ENCODE peak calls at places on chromosomes 11 and 22, in four cellular contexts. G is uterus, A is colonic mucosa, V is GM23248. T is an unnamed sample.

GRCh38 chr11:1883342-1884122 is 8.2 kb downstream of the PRR33 start:
- DNase-seq in G (peak; percentile 14), A (no peak), V (no peak), T (no peak)

GRCh38 chr11:118084247-118084646 is 2.5 kb downstream of the SMIM35 start:
- DNase-seq in V (peak; percentile 47), A (peak; percentile 58), G (no peak), T (no peak)

GRCh38 chr11:117796456-117797428 is at the start of gene DSCAML1:
- DNase-seq in V (peak; percentile 16), A (no peak), G (no peak), T (peak; percentile 60)

GRCh38 chr11:68146010-68146540 is 24.9 kb upstream of the CHKA start:
- DNase-seq in A (peak; percentile 98), V (no peak), G (peak; percentile 78), T (peak; percentile 93)

GRCh38 chr22:44211256-44211945 is 30.7 kb downstream of the PARVG start:
- DNase-seq in A (no peak), V (peak; percentile 19), G (no peak), T (no peak)

GRCh38 chr11:110711776-110712642 is at the start of gene ARHGAP20:
- DNase-seq in A (peak; percentile 69), V (peak; percentile 87), G (peak; percentile 67), T (peak; percentile 88)

GRCh38 chr11:44681698-44682097 is 45.1 kb upstream of the TSPAN18 start:
- DNase-seq in A (no peak), G (no peak), V (peak; percentile 34), T (no peak)

GRCh38 chr11:120457996-120458395 is 53.6 kb upstream of the GRIK4 start:
- DNase-seq in V (peak; percentile 15), A (no peak), G (no peak), T (no peak)

GRCh38 chr11:44780940-44781631 is 54.3 kb downstream of the TSPAN18 start:
- DNase-seq in A (no peak), V (no peak), G (peak; percentile 24), T (peak; percentile 86)

GRCh38 chr22:45754822-45755221 is 83.2 kb downstream of the ATXN10 start:
- DNase-seq in A (no peak), V (no peak), G (no peak), T (peak; percentile 61)

GRCh38 chr11:66936326-66936725 is 21.9 kb downstream of the PC start:
- DNase-seq in V (peak; percentile 58), G (no peak), A (no peak), T (no peak)

GRCh38 chr22:44389926-44390925 is 77.5 kb upstream of the SHISAL1 start:
- DNase-seq in A (no peak), G (no peak), V (no peak), T (no peak)

GRCh38 chr11:95930948-95931347 is 7.0 kb upstream of the MTMR2 start:
- DNase-seq in G (no peak), A (no peak), V (no peak), T (no peak)

GRCh38 chr11:28836285-28837081 is 728.3 kb downstream of the METTL15 start:
- DNase-seq in G (no peak), A (no peak), V (peak; percentile 93), T (no peak)

GRCh38 chr11:123060265-123061000 is 1.5 kb downstream of the HSPA8 start:
- DNase-seq in A (no peak), G (no peak), V (no peak), T (no peak)

GRCh38 chr22:38269466-38269865 is 3.3 kb downstream of the TMEM184B start:
- DNase-seq in V (no peak), G (no peak), A (no peak), T (no peak)
- H3K27ac ChIP-seq in V (no peak overlapping the region), G (no peak overlapping the region), A (no peak overlapping the region), T (no peak overlapping the region)

DNA sequence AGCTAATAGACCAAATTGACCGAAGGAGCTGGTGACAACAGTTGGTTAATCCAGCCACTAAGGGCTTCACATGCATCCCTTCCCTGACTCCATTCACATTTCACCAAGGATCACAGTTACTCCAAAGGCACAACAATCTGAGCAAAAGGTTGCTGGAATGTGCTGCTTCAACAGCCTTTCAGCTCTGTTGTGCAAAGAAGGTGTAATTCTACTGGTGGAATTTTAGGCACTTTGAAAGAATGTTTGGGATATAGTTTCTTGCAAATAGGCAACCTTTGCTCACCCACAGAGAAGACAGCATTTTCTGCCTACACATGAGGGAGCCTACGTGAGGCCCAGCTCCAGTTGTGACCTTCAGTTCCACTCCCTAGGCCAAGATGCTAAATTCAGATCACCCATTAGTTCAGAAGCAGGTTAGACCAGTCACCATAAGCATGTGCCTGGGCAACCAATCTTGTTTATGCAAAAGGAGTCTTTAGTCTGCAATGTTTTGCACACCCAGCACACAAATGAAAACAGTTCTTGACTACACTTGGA is 21.6 kb upstream of the FCHSD2 start:
- DNase-seq in G (no peak), V (no peak), A (no peak), T (no peak)
- H3K4me1 ChIP-seq in G (no peaks in the 10 kb centered on the region), V (no peaks in the 10 kb centered on the region), A (no peaks in the 10 kb centered on the region), T (peaks cover 9% of the 10 kb centered on the region)

GRCh38 chr22:37222440-37222971 is 10.2 kb upstream of the SSTR3 start:
- DNase-seq in A (no peak), V (no peak), G (no peak), T (peak; percentile 27)

GRCh38 chr22:37226087-37226486 is 13.8 kb upstream of the SSTR3 start:
- DNase-seq in G (no peak), V (no peak), A (no peak), T (peak; percentile 35)

GRCh38 chr22:37225481-37225880 is 13.2 kb upstream of the SSTR3 start:
- DNase-seq in V (no peak), A (no peak), G (no peak), T (no peak)

GRCh38 chr22:37224757-37225420 is 12.6 kb upstream of the SSTR3 start:
- DNase-seq in G (no peak), V (no peak), A (no peak), T (no peak)

GRCh38 chr22:37223965-37224551 is 11.8 kb upstream of the SSTR3 start:
- DNase-seq in A (no peak), G (no peak), V (no peak), T (no peak)
- H3K4me3 ChIP-seq in A (no peak overlapping the region), G (no peak overlapping the region), V (no peak overlapping the region), T (no peak overlapping the region)

GRCh38 chr11:30983810-30984441 is 385.6 kb downstream of the DCDC1 start:
- DNase-seq in V (no peak), G (no peak), A (no peak), T (no peak)
- H3K27ac ChIP-seq in V (peak overlapping the region; percentile 61), G (no peak overlapping the region), A (no peak overlapping the region), T (no peak overlapping the region)

DNA sequence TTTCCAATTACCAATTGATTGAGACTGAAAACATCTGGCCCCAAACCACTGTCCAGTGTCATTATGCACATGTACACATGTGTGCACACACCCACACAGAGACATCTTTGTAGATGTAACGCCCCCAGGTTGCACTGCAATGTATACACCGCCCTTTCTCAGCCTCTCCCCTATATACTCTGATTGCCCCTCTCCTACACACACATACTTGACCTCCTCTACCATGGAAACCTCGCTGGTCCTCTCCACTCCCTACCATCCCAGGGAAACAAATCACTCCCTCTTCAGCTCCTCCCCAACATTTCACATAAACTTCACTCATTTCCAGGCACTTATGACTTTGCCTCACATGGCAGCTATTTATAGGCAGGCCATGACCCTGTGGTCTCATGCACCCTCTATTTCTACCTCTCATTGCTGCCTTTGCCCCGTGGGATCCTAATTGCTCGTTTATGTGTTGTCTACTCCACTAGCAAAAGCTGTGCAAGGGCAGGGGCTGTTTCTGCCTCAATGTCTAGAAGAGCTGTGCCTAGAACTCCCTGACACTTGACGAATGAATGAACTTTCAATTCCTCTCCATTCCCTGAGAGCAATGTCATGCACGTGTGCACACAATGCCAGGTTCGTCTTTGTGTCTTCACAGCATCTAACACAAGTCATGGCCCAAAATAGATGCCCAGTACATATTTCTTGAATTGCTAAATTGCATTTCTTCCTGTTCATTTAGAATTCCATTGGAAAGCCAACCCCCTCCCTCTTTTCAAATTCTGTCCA is 10.0 kb upstream of the TMA7B start:
- DNase-seq in V (no peak), G (no peak), A (no peak), T (no peak)
- H3K4me1 ChIP-seq in V (no peaks in the 10 kb centered on the region), G (no peaks in the 10 kb centered on the region), A (no peaks in the 10 kb centered on the region), T (no peaks in the 10 kb centered on the region)

GRCh38 chr11:64998690-64999431 is 2.1 kb upstream of the BATF2 start:
- DNase-seq in V (no peak), G (no peak), A (peak; percentile 90), T (no peak)

GRCh38 chr11:64998141-64998540 is 1.4 kb upstream of the BATF2 start:
- DNase-seq in A (peak; percentile 43), G (no peak), V (no peak), T (no peak)

GRCh38 chr11:64996327-64996709 is 453 bp downstream of the BATF2 start:
- DNase-seq in V (no peak), A (no peak), G (no peak), T (no peak)

GRCh38 chr11:64994318-64994717 is 2.5 kb downstream of the BATF2 start:
- DNase-seq in A (no peak), V (no peak), G (no peak), T (no peak)

GRCh38 chr11:64996710-64997380 is at the start of gene BATF2:
- DNase-seq in G (peak; percentile 51), A (peak; percentile 91), V (peak; percentile 78), T (peak; percentile 85)
- H3K4me3 ChIP-seq in G (peak within 1 kb of the TSS; percentile 9), A (peak within 1 kb of the TSS; percentile 49), V (peak within 1 kb of the TSS; percentile 55), T (peak within 1 kb of the TSS; percentile 45)

GRCh38 chr11:35007277-35007676 is 90.9 kb downstream of the PDHX start:
- DNase-seq in A (no peak), V (no peak), G (no peak), T (no peak)

GRCh38 chr11:35009941-35010337 is 93.5 kb downstream of the PDHX start:
- DNase-seq in G (no peak), V (no peak), A (no peak), T (no peak)

GRCh38 chr11:35010656-35011055 is 94.2 kb downstream of the PDHX start:
- DNase-seq in V (no peak), A (no peak), G (no peak), T (no peak)

GRCh38 chr11:35011389-35011788 is 95.0 kb downstream of the PDHX start:
- DNase-seq in G (no peak), V (peak; percentile 75), A (no peak), T (no peak)

GRCh38 chr11:35009191-35009940 is 92.9 kb downstream of the PDHX start:
- DNase-seq in G (peak; percentile 85), A (peak; percentile 66), V (peak; percentile 91), T (no peak)
- H3K27ac ChIP-seq in G (peak overlapping the region; percentile 71), A (peak overlapping the region; percentile 4), V (peak overlapping the region; percentile 78), T (no peak overlapping the region)

T was measured in right cardiac atrium.